ENCODE peak calls at places on chromosome 7, in ten cellular contexts. F is ELR, W is kidney tubule cell, M is psoas muscle, B is G401, C is AG09319, S is T-helper 2 cell, Y is GM10248, J is IMR-90, L is NCI-H82. U is an unnamed sample.

GRCh38 chr7:42192072-42192471 is 44.9 kb downstream of the GLI3 start:
- DNase-seq in B (no peak), S (no peak), F (no peak), J (no peak), W (no peak), M (no peak), L (no peak), C (no peak), Y (no peak), U (no peak)

GRCh38 chr7:117119192-117119924 is 166.1 kb downstream of the ST7 start:
- DNase-seq in Y (peak), C (peak), B (no peak), L (peak), M (peak), W (peak), J (peak), F (peak), S (peak), U (peak)

GRCh38 chr7:98760201-98760651 is 109.6 kb downstream of the TMEM130 start:
- DNase-seq in M (no peak), C (no peak), W (no peak), F (peak), L (no peak), B (no peak), J (no peak), Y (no peak), S (no peak), U (no peak)

GRCh38 chr7:97731736-97732370 is at the start of gene TAC1:
- DNase-seq in Y (no peak), J (no peak), M (no peak), W (peak), L (peak), F (no peak), B (no peak), S (no peak), C (no peak), U (no peak)

GRCh38 chr7:5424689-5425506 is 1.3 kb upstream of the TNRC18 start:
- DNase-seq in Y (no peak), F (peak), M (peak), L (peak), S (no peak), W (peak), C (no peak), B (peak), J (peak), U (no peak)

GRCh38 chr7:75649462-75649861 is 89.3 kb downstream of the HIP1 start:
- DNase-seq in W (peak), S (no peak), B (peak), M (no peak), J (no peak), C (no peak), L (peak), Y (no peak), F (no peak), U (no peak)

GRCh38 chr7:39413866-39414668 is 152.1 kb upstream of the YAE1 start:
- DNase-seq in F (peak), Y (peak), C (no peak), J (peak), W (peak), M (no peak), B (no peak), L (peak), S (peak), U (no peak)

GRCh38 chr7:132465516-132465915 is 110.8 kb downstream of the PLXNA4 start:
- DNase-seq in C (no peak), S (no peak), M (no peak), J (no peak), Y (no peak), B (no peak), F (no peak), W (no peak), L (no peak), U (no peak)

GRCh38 chr7:77800158-77800557 is 1.6 kb downstream of the PHTF2 start:
- DNase-seq in L (no peak), F (peak), J (peak), W (no peak), Y (peak), M (no peak), B (no peak), C (no peak), S (no peak), U (no peak)

GRCh38 chr7:88254721-88255120 is 34.9 kb upstream of the SRI start:
- DNase-seq in Y (no peak), S (no peak), W (peak), M (no peak), F (peak), C (no peak), J (no peak), B (no peak), L (no peak), U (no peak)

GRCh38 chr7:20735346-20736065 is 51.2 kb downstream of the SP8 start:
- DNase-seq in Y (no peak), J (no peak), L (no peak), C (no peak), B (no peak), M (no peak), W (no peak), S (no peak), F (no peak), U (no peak)

GRCh38 chr7:38215734-38216670 is 38.0 kb downstream of the STARD3NL start:
- DNase-seq in B (peak), S (peak), C (peak), L (peak), Y (peak), F (peak), J (peak), W (peak), M (peak), U (peak)

GRCh38 chr7:47636693-47637175 is 54.8 kb upstream of the TNS3 start:
- DNase-seq in L (no peak), J (no peak), S (no peak), Y (no peak), W (no peak), C (no peak), B (peak), M (no peak), F (no peak), U (no peak)

GRCh38 chr7:98357751-98358161 is 43.1 kb downstream of the BAIAP2L1 start:
- DNase-seq in J (peak), L (peak), Y (no peak), F (peak), B (no peak), M (no peak), W (peak), C (no peak), S (no peak), U (peak)

GRCh38 chr7:116911799-116912198 is 41.5 kb upstream of the ST7 start:
- DNase-seq in C (peak), Y (no peak), F (no peak), J (no peak), L (no peak), M (no peak), B (no peak), W (no peak), S (no peak), U (no peak)

GRCh38 chr7:129394101-129394500 is 40.1 kb upstream of the STRIP2 start:
- DNase-seq in M (no peak), C (no peak), J (no peak), B (no peak), W (peak), Y (no peak), L (no peak), S (no peak), F (no peak), U (no peak)

GRCh38 chr7:992742-993607 is 10.0 kb downstream of the CYP2W1 start:
- DNase-seq in F (peak), L (peak), Y (peak), J (peak), M (peak), C (peak), S (peak), B (peak), W (peak), U (peak)

GRCh38 chr7:20804376-20804775 is 17.7 kb upstream of the SP8 start:
- DNase-seq in L (no peak), Y (no peak), M (no peak), J (no peak), B (no peak), S (no peak), W (no peak), F (no peak), C (no peak), U (no peak)

GRCh38 chr7:2508327-2509231 is 11.0 kb upstream of the LFNG start:
- DNase-seq in M (peak), F (peak), B (no peak), L (peak), C (peak), Y (peak), W (peak), J (peak), S (peak), U (no peak)

GRCh38 chr7:25621993-25622392 is 393.7 kb upstream of the NPVF start:
- DNase-seq in W (no peak), L (no peak), Y (no peak), J (no peak), M (no peak), C (no peak), F (no peak), S (no peak), B (no peak), U (no peak)

GRCh38 chr7:41696323-41696916 is 6.5 kb downstream of the INHBA start:
- DNase-seq in B (peak), C (no peak), J (peak), L (peak), F (peak), S (no peak), W (peak), M (peak), Y (peak), U (peak)

GRCh38 chr7:127089146-127089545 is 163.6 kb downstream of the GRM8 start:
- DNase-seq in Y (no peak), W (no peak), F (no peak), C (no peak), M (no peak), B (no peak), S (no peak), J (no peak), L (no peak), U (no peak)

GRCh38 chr7:12685550-12685949 is 1.9 kb upstream of the ARL4A start:
- DNase-seq in F (peak), M (no peak), Y (no peak), S (peak), J (peak), C (no peak), B (peak), W (peak), L (peak), U (no peak)

GRCh38 chr7:47600199-47601118 is 18.5 kb upstream of the TNS3 start:
- DNase-seq in J (peak), C (no peak), B (no peak), S (no peak), Y (no peak), W (peak), F (peak), L (no peak), M (no peak), U (no peak)

GRCh38 chr7:107687656-107688055 is 27.0 kb downstream of the SLC26A4 start:
- DNase-seq in L (peak), C (no peak), M (no peak), F (peak), S (no peak), Y (no peak), J (peak), B (no peak), W (peak), U (no peak)

GRCh38 chr7:41148521-41148951 is 554.4 kb downstream of the INHBA start:
- DNase-seq in M (no peak), B (no peak), C (peak), Y (no peak), J (peak), F (peak), S (no peak), W (peak), L (no peak), U (no peak)

GRCh38 chr7:13411151-13411550 is 578.3 kb downstream of the ETV1 start:
- DNase-seq in J (no peak), M (no peak), Y (no peak), L (no peak), B (peak), S (no peak), C (no peak), F (no peak), W (no peak), U (no peak)

GRCh38 chr7:35839860-35840854 is 39.3 kb downstream of the SEPTIN7 start:
- DNase-seq in B (no peak), M (no peak), W (peak), Y (no peak), J (peak), C (peak), F (peak), S (no peak), L (no peak), U (no peak)

GRCh38 chr7:22589641-22590141 is 89.7 kb upstream of the STEAP1B start:
- DNase-seq in C (no peak), B (no peak), J (peak), F (peak), L (no peak), Y (no peak), W (peak), M (peak), S (no peak), U (no peak)

U was measured in omental fat pad.